ENCODE peak calls at places on chromosomes 4 and X, in ten cellular contexts. Y is fibroblast of the aortic adventitia, B is GM06990, R is right atrium auricular region, K is A549, F is astrocyte of the spinal cord, M is upper lobe of right lung, V is mammary epithelial cell, U is NB4, H is aorta. P is an unnamed sample.

GRCh38 chr4:37882665-37883296 is 8.1 kb upstream of the TBC1D1 start:
- DNase-seq in Y (no peak), B (no peak), R (no peak), K (no peak), F (no peak), M (no peak), V (peak; percentile 23), U (no peak), H (no peak), P (no peak)

GRCh38 chr4:80124246-80125211 is 51.5 kb upstream of the ANTXR2 start:
- DNase-seq in Y (no peak), B (no peak), R (no peak), K (no peak), F (no peak), M (no peak), V (peak; percentile 26), U (peak; percentile 39), H (no peak), P (no peak)

GRCh38 chr4:78184584-78184983 is 127.5 kb downstream of the FRAS1 start:
- DNase-seq in Y (no peak), B (no peak), R (no peak), K (no peak), F (no peak), M (no peak), V (no peak), U (no peak), H (no peak), P (no peak)

GRCh38 chrX:42934020-42934701 is 156.2 kb upstream of the PPP1R2C start:
- DNase-seq in Y (no peak), B (peak; percentile 61), R (no peak), K (no peak), F (peak; percentile 0), M (no peak), V (no peak), U (peak; percentile 89), H (no peak), P (no peak)

GRCh38 chr4:45078201-45078600 is 351.8 kb upstream of the GNPDA2 start:
- DNase-seq in Y (no peak), B (no peak), R (no peak), K (no peak), F (no peak), M (no peak), V (peak; percentile 90), U (no peak), H (no peak), P (no peak)

GRCh38 chr4:24473309-24473721 is 111.0 kb downstream of the DHX15 start:
- DNase-seq in Y (peak; percentile 41), B (peak; percentile 12), R (no peak), K (no peak), F (peak; percentile 37), M (no peak), V (peak; percentile 11), U (peak; percentile 51), H (no peak), P (peak; percentile 13)

GRCh38 chr4:105472871-105473339 is 957 bp downstream of the PPA2 start:
- DNase-seq in Y (no peak), B (no peak), R (no peak), K (no peak), F (no peak), M (no peak), V (no peak), U (no peak), H (peak; percentile 46), P (no peak)

GRCh38 chr4:1998296-1998695 is 10.5 kb downstream of the NELFA start:
- DNase-seq in Y (no peak), B (no peak), R (no peak), K (no peak), F (no peak), M (no peak), V (peak; percentile 33), U (no peak), H (no peak), P (no peak)

GRCh38 chrX:30301203-30301602 is 8.0 kb downstream of the NR0B1 start:
- DNase-seq in Y (no peak), B (no peak), R (no peak), K (no peak), F (no peak), M (no peak), V (no peak), U (no peak), H (no peak), P (no peak)

GRCh38 chr4:139689093-139689722 is 23.6 kb downstream of the MGST2 start:
- DNase-seq in Y (no peak), B (no peak), R (no peak), K (no peak), F (no peak), M (no peak), V (no peak), U (no peak), H (no peak), P (no peak)

GRCh38 chrX:153539171-153539978 is 21.9 kb downstream of the ATP2B3 start:
- DNase-seq in Y (peak; percentile 53), B (peak; percentile 48), R (peak; percentile 69), K (peak; percentile 50), F (peak; percentile 27), M (peak; percentile 80), V (peak; percentile 30), U (peak; percentile 68), H (peak; percentile 78), P (peak; percentile 45)

GRCh38 chr4:156971623-156972369 is at the start of gene PDGFC:
- DNase-seq in Y (peak; percentile 52), B (peak; percentile 10), R (peak; percentile 70), K (peak; percentile 55), F (peak; percentile 83), M (peak; percentile 95), V (peak; percentile 54), U (no peak), H (peak; percentile 90), P (peak; percentile 81)

GRCh38 chrX:106932492-106932923 is 12.3 kb downstream of the CLDN2 start:
- DNase-seq in Y (peak; percentile 41), B (no peak), R (no peak), K (peak; percentile 31), F (no peak), M (no peak), V (peak; percentile 5), U (no peak), H (no peak), P (no peak)

GRCh38 chrX:109732319-109732779 is 708 bp downstream of the ACSL4 start:
- DNase-seq in Y (peak; percentile 55), B (peak; percentile 30), R (no peak), K (peak; percentile 9), F (peak; percentile 58), M (no peak), V (peak; percentile 39), U (peak; percentile 59), H (no peak), P (no peak)

GRCh38 chr4:86035688-86036087 is 324.2 kb downstream of the MAPK10 start:
- DNase-seq in Y (no peak), B (no peak), R (no peak), K (no peak), F (peak; percentile 13), M (no peak), V (peak; percentile 61), U (no peak), H (no peak), P (no peak)

GRCh38 chrX:153782324-153782723 is 1.5 kb downstream of the SRPK3 start:
- DNase-seq in Y (no peak), B (no peak), R (no peak), K (no peak), F (no peak), M (no peak), V (no peak), U (peak; percentile 45), H (no peak), P (no peak)

GRCh38 chr4:8131210-8131609 is 27.4 kb downstream of the ABLIM2 start:
- DNase-seq in Y (no peak), B (no peak), R (no peak), K (no peak), F (no peak), M (no peak), V (no peak), U (no peak), H (no peak), P (no peak)

GRCh38 chr4:89837385-89837995 is 529 bp upstream of the SNCA start:
- DNase-seq in Y (no peak), B (peak; percentile 1), R (no peak), K (peak; percentile 5), F (peak; percentile 50), M (no peak), V (peak; percentile 65), U (no peak), H (no peak), P (peak; percentile 29)
- H3K4me3 ChIP-seq in Y (peak overlapping the region; percentile 45), B (no peak overlapping the region), R (peak overlapping the region; percentile 59), K (peak overlapping the region; percentile 45), F (peak overlapping the region; percentile 66), M (peak overlapping the region; percentile 63), V (peak overlapping the region; percentile 91), U (no peak overlapping the region), H (peak overlapping the region; percentile 29), P (peak overlapping the region; percentile 42)

GRCh38 chrX:10415704-10416001 is 204.7 kb downstream of the MID1 start:
- DNase-seq in Y (peak; percentile 45), B (no peak), R (no peak), K (no peak), F (peak; percentile 45), M (no peak), V (no peak), U (no peak), H (no peak), P (no peak)
- H3K4me3 ChIP-seq in Y (no peak overlapping the region), B (no peak overlapping the region), R (no peak overlapping the region), K (no peak overlapping the region), F (no peak overlapping the region), M (no peak overlapping the region), V (no peak overlapping the region), U (no peak overlapping the region), H (no peak overlapping the region), P (no peak overlapping the region)

GRCh38 chrX:77894921-77895886 is at the start of gene MAGT1:
- DNase-seq in Y (peak; percentile 97), B (peak; percentile 88), R (peak; percentile 95), K (peak; percentile 84), F (peak; percentile 98), M (peak; percentile 94), V (peak; percentile 93), U (peak; percentile 96), H (peak; percentile 95), P (peak; percentile 92)
- H3K4me3 ChIP-seq in Y (peak within 1 kb of the TSS; percentile 85), B (peak within 1 kb of the TSS; percentile 71), R (peak within 1 kb of the TSS; percentile 57), K (peak within 1 kb of the TSS; percentile 77), F (peak within 1 kb of the TSS; percentile 66), M (peak within 1 kb of the TSS; percentile 66), V (peak within 1 kb of the TSS; percentile 80), U (peak within 1 kb of the TSS; percentile 94), H (peak within 1 kb of the TSS; percentile 61), P (peak within 1 kb of the TSS; percentile 58)

DNA sequence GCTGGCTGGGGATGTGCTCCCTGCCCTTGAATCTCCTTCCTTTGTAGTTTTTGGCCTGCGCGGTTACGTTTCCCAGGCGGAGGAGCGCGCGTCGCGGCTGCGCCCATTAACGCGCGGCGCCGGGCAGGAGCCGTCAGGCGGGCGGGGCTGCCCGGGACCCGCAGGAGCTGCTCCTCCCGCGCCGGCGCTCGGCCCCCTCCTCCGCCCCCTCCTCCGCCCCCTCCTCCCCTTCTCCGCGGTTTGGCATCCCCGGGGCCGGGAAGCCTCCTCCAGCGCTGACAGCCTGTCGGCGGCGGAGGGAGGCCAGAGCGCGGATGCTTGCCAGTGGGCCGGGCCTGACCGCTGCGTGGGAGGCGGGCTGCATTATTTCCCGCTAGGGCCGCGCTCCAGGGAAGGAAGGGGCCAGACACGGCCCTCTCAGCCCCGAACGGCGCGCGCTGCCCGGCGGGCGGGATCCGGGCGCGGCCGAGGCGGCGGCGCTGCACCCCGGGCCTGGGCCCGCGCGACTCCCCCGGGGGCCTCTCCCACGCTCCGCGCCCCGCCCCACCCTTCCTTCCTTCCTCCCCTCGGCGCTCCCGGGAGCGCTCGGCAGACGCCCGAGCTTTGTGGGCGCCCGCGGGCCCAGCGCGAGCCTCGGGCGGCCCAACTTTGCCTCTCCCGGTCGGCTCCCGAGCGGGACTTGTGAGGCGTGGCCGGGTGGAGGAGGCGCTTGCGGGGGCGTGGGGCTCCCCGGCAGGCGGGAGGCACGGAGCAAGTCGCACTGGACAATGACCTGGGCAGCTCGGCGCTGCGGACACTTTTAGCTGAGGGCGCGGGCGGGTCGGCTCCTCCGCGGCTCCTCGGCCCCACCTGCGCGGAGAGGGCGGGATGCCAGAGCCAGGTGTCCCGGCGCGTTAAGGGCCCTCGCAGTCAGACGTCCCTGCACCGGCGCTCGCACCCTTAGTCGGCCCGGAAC is at the start of gene DCLK2:
- DNase-seq in Y (peak; percentile 92), B (peak; percentile 15), R (peak; percentile 64), K (peak; percentile 55), F (peak; percentile 93), M (peak; percentile 85), V (peak; percentile 32), U (peak; percentile 63), H (peak; percentile 90), P (peak; percentile 89)
- H3K4me3 ChIP-seq in Y (peak within 1 kb of the TSS; percentile 83), B (peak within 1 kb of the TSS; percentile 16), R (peak within 1 kb of the TSS; percentile 57), K (peak within 1 kb of the TSS; percentile 94), F (peak within 1 kb of the TSS; percentile 70), M (peak within 1 kb of the TSS; percentile 58), V (peak within 1 kb of the TSS; percentile 55), U (no peak within 1 kb of the TSS), H (peak within 1 kb of the TSS; percentile 86), P (peak within 1 kb of the TSS; percentile 69)